ENCODE peak calls at places on chromosomes 6 and 20, in seven cellular contexts. G is heart left ventricle, E is heart right ventricle, C is neuronal stem cell, M is breast epithelium, B is left lung, Q is GM23338. N is an unnamed sample.
A peak's percentile ranks its signal among the peaks of the same experiment; 100 is the strongest.

GRCh38 chr6:130937942-130938604 is 110.9 kb downstream of the SMLR1 start:
- DNase-seq in G (no peak), C (no peak), E (no peak), B (no peak), Q (no peak), M (no peak), N (no peak)

GRCh38 chr6:159203304-159204005 is 34.3 kb downstream of the FNDC1 start:
- DNase-seq in M (no peak), E (no peak), C (no peak), B (no peak), G (no peak), Q (no peak), N (no peak)

GRCh38 chr6:72238900-72239299 is 352.6 kb downstream of the RIMS1 start:
- DNase-seq in G (no peak), M (no peak), E (no peak), Q (no peak), C (no peak), B (no peak), N (no peak)

GRCh38 chr6:121223930-121224329 is 110.3 kb downstream of the TBC1D32 start:
- DNase-seq in Q (no peak), E (no peak), B (no peak), M (no peak), G (no peak), C (no peak), N (no peak)

GRCh38 chr6:156395276-156395675 is 381.9 kb upstream of the ARID1B start:
- DNase-seq in M (no peak), G (no peak), E (no peak), Q (no peak), C (no peak), B (no peak), N (peak; percentile 68)

GRCh38 chr6:33073431-33073871 is at the start of gene HLA-DPA1:
- DNase-seq in C (no peak), B (no peak), E (peak; percentile 69), Q (peak; percentile 71), M (no peak), G (no peak), N (peak; percentile 49)

GRCh38 chr6:10210052-10210451 is 204.8 kb downstream of the TFAP2A start:
- DNase-seq in B (no peak), G (no peak), C (no peak), M (no peak), Q (no peak), E (no peak), N (no peak)

GRCh38 chr6:52157301-52157930 is 28.8 kb upstream of the IL17A start:
- DNase-seq in C (no peak), M (no peak), Q (no peak), G (no peak), E (no peak), B (no peak), N (no peak)

GRCh38 chr6:36829919-36830544 is 9.2 kb downstream of the CPNE5 start:
- DNase-seq in M (peak; percentile 78), C (no peak), E (peak; percentile 81), Q (no peak), G (peak; percentile 84), B (no peak), N (no peak)

GRCh38 chr6:151137441-151137984 is 102.3 kb upstream of the AKAP12 start:
- DNase-seq in Q (no peak), E (no peak), B (no peak), G (no peak), M (no peak), C (no peak), N (no peak)

GRCh38 chr6:131015630-131016263 is 47.3 kb downstream of the EPB41L2 start:
- DNase-seq in G (peak; percentile 24), M (no peak), E (peak; percentile 33), C (no peak), B (no peak), Q (no peak), N (no peak)

GRCh38 chr6:133814797-133815196 is 74.1 kb upstream of the TCF21 start:
- DNase-seq in C (no peak), G (no peak), M (no peak), Q (no peak), B (no peak), E (no peak), N (no peak)

GRCh38 chr6:63724721-63725120 is 89.1 kb downstream of the PHF3 start:
- DNase-seq in Q (no peak), E (no peak), M (no peak), G (no peak), B (no peak), C (no peak), N (no peak)

GRCh38 chr6:14177413-14178082 is 60.0 kb downstream of the CD83 start:
- DNase-seq in Q (no peak), E (no peak), B (no peak), G (no peak), M (no peak), C (no peak), N (no peak)

GRCh38 chr6:53439556-53439955 is 90.8 kb upstream of the ELOVL5 start:
- DNase-seq in B (no peak), Q (no peak), G (no peak), M (no peak), C (no peak), E (no peak), N (no peak)

GRCh38 chr6:113980937-113981554 is 10.1 kb upstream of the HDAC2 start:
- DNase-seq in Q (peak; percentile 85), M (no peak), G (no peak), B (no peak), C (no peak), E (no peak), N (no peak)

GRCh38 chr6:37433657-37434271 is 743 bp downstream of the CMTR1 start:
- DNase-seq in G (peak; percentile 29), C (no peak), B (no peak), M (no peak), Q (peak; percentile 10), E (no peak), N (peak; percentile 45)

GRCh38 chr6:132506869-132507813 is 5.8 kb downstream of the STX7 start:
- DNase-seq in G (no peak), E (no peak), B (no peak), M (no peak), C (no peak), Q (no peak), N (no peak)
- H3K4me1 ChIP-seq in G (no peaks in the 10 kb centered on the region), E (peaks cover 69% of the 10 kb centered on the region), B (peaks cover 65% of the 10 kb centered on the region), M (no peaks in the 10 kb centered on the region), C (peaks cover 1% of the 10 kb centered on the region), Q (peaks cover 16% of the 10 kb centered on the region), N (peaks cover 27% of the 10 kb centered on the region)

DNA sequence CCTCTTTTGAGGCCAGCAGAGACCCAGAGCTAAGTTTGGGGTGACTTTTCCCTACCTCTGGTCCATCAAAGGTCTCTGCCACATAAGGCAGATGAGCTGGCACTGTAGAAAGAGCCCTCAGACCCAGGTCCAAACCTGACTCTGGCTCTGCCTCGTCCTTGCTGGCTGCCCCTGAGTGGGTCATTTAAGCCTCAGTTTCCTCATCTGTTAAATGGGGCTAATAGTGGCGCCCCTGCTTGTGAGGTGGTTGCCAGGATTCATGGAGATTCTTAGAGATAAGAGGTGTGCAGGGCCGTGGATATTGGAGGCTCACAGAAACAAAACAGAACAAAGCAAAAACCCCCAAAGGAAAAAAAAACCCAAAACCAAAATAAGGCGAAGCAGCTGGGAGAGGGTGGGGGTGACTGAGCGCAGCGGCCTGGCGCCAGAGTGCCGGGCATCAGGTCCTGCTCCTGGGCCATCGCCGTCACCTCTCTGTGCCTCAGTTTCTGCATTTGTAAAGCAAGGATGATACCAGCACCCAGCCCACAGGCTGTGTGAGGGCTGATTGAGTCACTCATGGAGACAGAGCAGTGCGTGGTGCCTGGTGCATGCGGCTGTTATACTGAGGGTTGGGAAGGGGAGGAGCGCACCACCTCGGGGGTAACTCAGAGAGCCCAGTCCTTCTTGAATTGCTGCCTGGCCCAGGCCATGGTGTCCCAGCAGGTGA is 133.8 kb upstream of the PTPN1 start:
- DNase-seq in M (no peak), E (no peak), B (no peak), G (no peak), C (no peak), Q (no peak), N (no peak)
- H3K4me3 ChIP-seq in M (no peak overlapping the region), E (no peak overlapping the region), B (no peak overlapping the region), G (no peak overlapping the region), C (no peak overlapping the region), Q (no peak overlapping the region), N (no peak overlapping the region)

GRCh38 chr20:35739294-35740163 is 2.5 kb downstream of the RBM39 start:
- DNase-seq in C (no peak), E (no peak), Q (peak; percentile 28), B (no peak), G (no peak), M (no peak), N (peak; percentile 46)
- H3K4me1 ChIP-seq in C (peaks cover 7% of the 10 kb centered on the region), E (peaks cover 73% of the 10 kb centered on the region), Q (peaks cover 17% of the 10 kb centered on the region), B (peaks cover 77% of the 10 kb centered on the region), G (peaks cover 20% of the 10 kb centered on the region), M (peaks cover 2% of the 10 kb centered on the region), N (peaks cover 80% of the 10 kb centered on the region)

GRCh38 chr6:28142446-28142845 is 763 bp downstream of the ZKSCAN8 start:
- DNase-seq in C (no peak), M (no peak), G (no peak), Q (no peak), B (no peak), E (no peak), N (no peak)
- H3K4me3 ChIP-seq in C (peak overlapping the region; percentile 97), M (peak overlapping the region; percentile 92), G (peak overlapping the region; percentile 86), Q (peak overlapping the region; percentile 83), B (peak overlapping the region; percentile 74), E (peak overlapping the region; percentile 89), N (peak overlapping the region; percentile 77)

GRCh38 chr20:40702504-40702903 is 13.5 kb upstream of the MAFB start:
- DNase-seq in B (no peak), M (no peak), C (no peak), G (no peak), E (no peak), Q (peak; percentile 56), N (no peak)
- H3K4me1 ChIP-seq in B (no peaks in the 10 kb centered on the region), M (no peaks in the 10 kb centered on the region), C (peaks cover 12% of the 10 kb centered on the region), G (no peaks in the 10 kb centered on the region), E (no peaks in the 10 kb centered on the region), Q (no peaks in the 10 kb centered on the region), N (no peaks in the 10 kb centered on the region)